ENCODE peak calls at places on chromosomes 13 and 19, in five cellular contexts. D is astrocyte, E is fibroblast of lung, V is GM23338, F is HCT116. H is an unnamed sample.

GRCh38 chr13:49559006-49559405 is 26.4 kb downstream of the RCBTB1 start:
- DNase-seq in D (no peak), V (no peak), E (no peak), F (no peak), H (no peak)

GRCh38 chr19:12884926-12885748 is 1.9 kb downstream of the KLF1 start:
- DNase-seq in E (peak; percentile 46), F (no peak), D (peak; percentile 16), V (peak; percentile 100), H (peak; percentile 95)

GRCh38 chr13:114067886-114068722 is 64.3 kb downstream of the RASA3 start:
- DNase-seq in D (no peak), E (no peak), F (no peak), V (no peak), H (peak; percentile 48)

GRCh38 chr13:49303533-49304252 is 56.0 kb downstream of the CDADC1 start:
- DNase-seq in F (no peak), D (no peak), E (no peak), V (no peak), H (peak; percentile 57)

GRCh38 chr13:19959831-19960672 is 1.5 kb downstream of the ZMYM2 start:
- DNase-seq in E (peak; percentile 91), V (peak; percentile 94), F (peak; percentile 80), D (peak; percentile 78), H (peak; percentile 95)

GRCh38 chr19:28956421-28956820 is 256.5 kb downstream of the UQCRFS1 start:
- DNase-seq in V (no peak), D (no peak), E (no peak), F (no peak), H (no peak)

GRCh38 chr19:2049741-2050348 is 1.2 kb downstream of the MKNK2 start:
- DNase-seq in F (no peak), V (peak; percentile 69), D (peak; percentile 64), E (peak; percentile 62), H (peak; percentile 97)

GRCh38 chr13:95713651-95714050 is 36.7 kb downstream of the DNAJC3 start:
- DNase-seq in E (peak; percentile 13), F (no peak), D (no peak), V (no peak), H (peak; percentile 54)

GRCh38 chr19:48752511-48753365 is at the start of gene FUT1:
- DNase-seq in D (no peak), E (no peak), V (peak; percentile 98), F (peak; percentile 89), H (peak; percentile 82)

GRCh38 chr19:14347999-14348889 is 33.0 kb upstream of the ADGRE5 start:
- DNase-seq in V (peak; percentile 78), F (no peak), D (no peak), E (peak; percentile 42), H (peak; percentile 97)

GRCh38 chr13:29543230-29544215 is 52.0 kb downstream of the SLC7A1 start:
- DNase-seq in F (no peak), V (peak; percentile 31), D (peak; percentile 68), E (peak; percentile 36), H (no peak)

GRCh38 chr19:18279516-18280246 is 1.7 kb downstream of the JUND start:
- DNase-seq in D (peak; percentile 81), E (peak; percentile 96), V (peak; percentile 97), F (peak; percentile 83), H (peak; percentile 99)

GRCh38 chr13:97018029-97018819 is 23.9 kb upstream of the OXGR1 start:
- DNase-seq in F (peak; percentile 52), V (peak; percentile 75), D (peak; percentile 38), E (peak; percentile 75), H (peak; percentile 66)

GRCh38 chr19:41332000-41332399 is 21.7 kb downstream of the TGFB1 start:
- DNase-seq in F (no peak), E (no peak), D (no peak), V (no peak), H (peak; percentile 52)

GRCh38 chr13:49213539-49213938 is 6.6 kb upstream of the MLNR start:
- DNase-seq in F (no peak), D (no peak), V (no peak), E (no peak), H (no peak)

GRCh38 chr13:63327584-63327983 is 1911.9 kb upstream of the PCDH20 start:
- DNase-seq in E (no peak), V (no peak), F (no peak), D (no peak), H (no peak)

GRCh38 chr19:1269478-1270167 is 491 bp downstream of the CIRBP start:
- DNase-seq in E (peak; percentile 91), D (peak; percentile 82), F (no peak), V (peak; percentile 81), H (peak; percentile 99)

GRCh38 chr19:23311551-23311950 is 61.4 kb upstream of the ZNF724 start:
- DNase-seq in E (no peak), F (no peak), D (no peak), V (no peak), H (no peak)

GRCh38 chr13:31111136-31111535 is 50.6 kb downstream of the HSPH1 start:
- DNase-seq in F (no peak), D (peak; percentile 57), E (no peak), V (no peak), H (no peak)

GRCh38 chr13:20673711-20674110 is 29.8 kb upstream of the IL17D start:
- DNase-seq in E (no peak), F (no peak), V (no peak), D (no peak), H (no peak)

GRCh38 chr19:18198374-18198773 is 5.4 kb downstream of the MPV17L2 start:
- DNase-seq in F (no peak), V (no peak), E (no peak), D (no peak), H (peak; percentile 44)

GRCh38 chr19:35718345-35719041 is 690 bp downstream of the KMT2B start:
- DNase-seq in V (peak; percentile 37), D (no peak), E (no peak), F (no peak), H (peak; percentile 96)

GRCh38 chr19:35048911-35049411 is 7.4 kb downstream of the HPN start:
- DNase-seq in F (no peak), E (no peak), D (no peak), V (no peak), H (peak; percentile 88)

GRCh38 chr13:52848455-52849190 is at the start of gene PCDH8:
- DNase-seq in F (no peak), D (no peak), V (peak; percentile 96), E (no peak), H (no peak)

GRCh38 chr19:867301-867793 is 7.9 kb downstream of the CFD start:
- DNase-seq in E (no peak), F (no peak), D (no peak), V (no peak), H (no peak)

GRCh38 chr13:98888890-98889279 is 89.0 kb downstream of the DOCK9 start:
- DNase-seq in D (no peak), F (no peak), E (no peak), V (no peak), H (no peak)

GRCh38 chr13:98890920-98891319 is 86.9 kb downstream of the DOCK9 start:
- DNase-seq in F (no peak), V (peak; percentile 53), E (no peak), D (no peak), H (no peak)

GRCh38 chr13:98888222-98888889 is 89.5 kb downstream of the DOCK9 start:
- DNase-seq in F (no peak), E (no peak), D (no peak), V (peak; percentile 50), H (no peak)

GRCh38 chr13:98889419-98890079 is 88.3 kb downstream of the DOCK9 start:
- DNase-seq in D (no peak), E (no peak), F (no peak), V (no peak), H (no peak)

DNA sequence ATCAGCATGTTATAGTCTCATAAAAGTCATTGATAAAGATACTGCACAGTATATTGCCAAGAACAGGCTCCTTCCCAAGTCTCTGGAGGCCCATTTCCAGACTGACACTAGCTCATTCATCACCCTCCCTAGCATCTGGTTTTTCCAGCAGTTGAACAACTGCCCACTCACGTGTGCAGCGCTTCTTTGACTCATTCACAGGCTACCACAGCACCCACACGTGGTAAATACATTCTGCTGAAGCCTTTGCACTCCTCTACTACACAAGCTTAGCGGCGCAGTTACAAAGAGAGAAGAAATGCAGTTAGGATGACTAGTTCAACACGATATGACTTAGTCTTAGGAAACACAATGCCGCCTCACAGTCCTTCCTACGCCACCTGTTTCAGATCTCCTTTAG is 87.7 kb downstream of the DOCK9 start:
- DNase-seq in E (peak; percentile 62), V (no peak), D (peak; percentile 96), F (no peak), H (peak; percentile 72)
- H3K4me2 ChIP-seq in E (no peak overlapping the region), V (no peak overlapping the region), D (peak overlapping the region; percentile 43), F (peak overlapping the region; percentile 47), H (no peak overlapping the region)

DNA sequence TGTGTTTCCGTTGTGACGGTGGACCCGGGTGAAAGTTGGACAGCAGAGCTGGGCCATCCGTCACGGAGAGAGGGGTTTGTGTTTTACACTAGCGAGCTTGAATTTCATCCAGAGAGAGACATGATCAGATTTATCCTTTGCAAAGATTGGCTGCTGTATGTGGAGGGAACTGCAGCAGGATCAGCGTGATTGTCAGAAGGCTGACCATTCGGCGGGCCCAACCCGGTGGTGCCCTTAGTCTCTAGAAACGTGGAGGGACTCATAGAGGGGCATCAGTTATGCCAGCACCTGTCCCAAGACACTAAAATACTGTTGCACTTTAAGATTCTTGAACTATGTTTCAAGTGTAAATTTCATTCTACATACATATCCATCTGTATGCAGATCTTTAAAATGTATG is 6.9 kb downstream of the FAM124A start:
- DNase-seq in F (no peak), D (no peak), E (no peak), V (no peak), H (no peak)
- TF ChIP-seq CTCF in F (no peak), D (no peak), E (no peak), V (no peak), H (no peak)

DNA sequence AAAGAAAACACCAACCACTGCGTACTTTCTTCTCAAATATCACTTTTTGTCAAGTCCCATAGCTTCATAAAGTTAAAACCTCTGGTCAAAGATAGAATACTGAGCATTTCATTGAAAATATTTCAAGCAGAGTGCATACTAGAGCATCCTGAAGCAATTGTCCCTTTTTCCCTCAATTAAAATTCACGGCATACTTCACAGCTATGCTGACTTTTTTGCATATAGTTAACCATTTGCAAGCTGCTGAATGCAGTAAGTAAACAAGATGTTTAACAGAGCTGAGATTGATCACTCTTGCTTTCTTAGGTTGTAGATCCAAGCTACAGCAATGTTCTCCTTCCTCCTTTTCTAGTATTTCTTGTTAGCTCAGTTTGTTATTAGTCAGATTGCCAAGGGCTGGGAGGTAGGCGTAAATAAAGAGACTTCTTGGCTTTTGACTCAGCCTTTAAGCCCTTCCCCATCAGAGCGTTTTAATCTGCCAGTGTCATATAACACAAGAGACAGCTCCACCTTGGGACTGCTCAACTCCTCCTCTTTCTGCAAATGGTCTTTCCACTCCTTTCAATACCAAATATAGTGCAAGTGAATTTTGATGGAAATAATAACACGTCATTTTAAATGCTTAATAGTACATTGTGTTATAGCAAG is at the start of gene SLITRK6:
- DNase-seq in V (peak; percentile 75), D (peak; percentile 76), E (peak; percentile 91), F (peak; percentile 15), H (no peak)
- H3K4me3 ChIP-seq in V (no peak within 1 kb of the TSS), D (no peak within 1 kb of the TSS), E (peak within 1 kb of the TSS; percentile 57), F (no peak within 1 kb of the TSS), H (no peak within 1 kb of the TSS)

GRCh38 chr19:7288977-7289376 is 5.2 kb downstream of the INSR start:
- DNase-seq in D (no peak), V (no peak), F (no peak), E (no peak), H (peak; percentile 48)

GRCh38 chr19:7294571-7295212 is 478 bp upstream of the INSR start:
- DNase-seq in V (peak; percentile 56), F (peak; percentile 75), D (peak; percentile 12), E (peak; percentile 35), H (no peak)

GRCh38 chr19:7292950-7293794 is 1.0 kb downstream of the INSR start:
- DNase-seq in F (no peak), D (no peak), V (peak; percentile 39), E (no peak), H (peak; percentile 53)

GRCh38 chr19:7293795-7294570 is at the start of gene INSR:
- DNase-seq in V (peak; percentile 93), F (peak; percentile 75), E (peak; percentile 91), D (peak; percentile 80), H (peak; percentile 100)

GRCh38 chr19:7292352-7292949 is 1.8 kb downstream of the INSR start:
- DNase-seq in E (no peak), D (no peak), V (peak; percentile 56), F (no peak), H (peak; percentile 75)
- H3K4me2 ChIP-seq in E (no peak overlapping the region), D (peak overlapping the region; percentile 95), V (peak overlapping the region; percentile 85), F (peak overlapping the region; percentile 90), H (peak overlapping the region; percentile 82)